ENCODE peak calls at places on chromosome 12, in seven cellular contexts. One of them, this sample, is unnamed.

GRCh38 chr12:45231515-45232145 is 15.7 kb downstream of the ANO6 start:
- DNase-seq in cerebellar nuclear complex: no peak
- DNase-seq in bronchial epithelial cell: peak; percentile 73
- DNase-seq in frontal cortex: no peak
- DNase-seq in amniotic stem cell: no peak
- DNase-seq in upper lobe of right lung: no peak
- DNase-seq in NCI-H1105 treated with DMSO at 0.1 percent for 48 hours: peak; percentile 5
- DNase-seq in this sample: peak; percentile 69

GRCh38 chr12:4813741-4814140 is 93.5 kb downstream of the GALNT8 start:
- DNase-seq in cerebellar nuclear complex: no peak
- DNase-seq in frontal cortex: no peak
- DNase-seq in bronchial epithelial cell: peak; percentile 76
- DNase-seq in NCI-H1105 treated with DMSO at 0.1 percent for 48 hours: peak; percentile 87
- DNase-seq in amniotic stem cell: no peak
- DNase-seq in upper lobe of right lung: no peak
- DNase-seq in this sample: no peak

GRCh38 chr12:93783827-93784226 is 106.7 kb downstream of the CRADD start:
- DNase-seq in cerebellar nuclear complex: no peak
- DNase-seq in NCI-H1105 treated with DMSO at 0.1 percent for 48 hours: no peak
- DNase-seq in frontal cortex: no peak
- DNase-seq in upper lobe of right lung: no peak
- DNase-seq in bronchial epithelial cell: no peak
- DNase-seq in amniotic stem cell: no peak
- DNase-seq in this sample: no peak

GRCh38 chr12:56362130-56363059 is at the start of gene APOF:
- DNase-seq in cerebellar nuclear complex: no peak
- DNase-seq in bronchial epithelial cell: no peak
- DNase-seq in NCI-H1105 treated with DMSO at 0.1 percent for 48 hours: no peak
- DNase-seq in frontal cortex: no peak
- DNase-seq in upper lobe of right lung: no peak
- DNase-seq in amniotic stem cell: no peak
- DNase-seq in this sample: no peak

GRCh38 chr12:1313906-1314305 is 280.5 kb downstream of the FBXL14 start:
- DNase-seq in bronchial epithelial cell: peak; percentile 47
- DNase-seq in amniotic stem cell: no peak
- DNase-seq in upper lobe of right lung: no peak
- DNase-seq in frontal cortex: no peak
- DNase-seq in NCI-H1105 treated with DMSO at 0.1 percent for 48 hours: no peak
- DNase-seq in cerebellar nuclear complex: no peak
- DNase-seq in this sample: peak; percentile 6

GRCh38 chr12:89389755-89390661 is 37.7 kb upstream of the DUSP6 start:
- DNase-seq in bronchial epithelial cell: no peak
- DNase-seq in amniotic stem cell: no peak
- DNase-seq in cerebellar nuclear complex: no peak
- DNase-seq in frontal cortex: no peak
- DNase-seq in upper lobe of right lung: no peak
- DNase-seq in NCI-H1105 treated with DMSO at 0.1 percent for 48 hours: no peak
- DNase-seq in this sample: peak; percentile 88

GRCh38 chr12:84756961-84757360 is 155.6 kb downstream of the SLC6A15 start:
- DNase-seq in upper lobe of right lung: no peak
- DNase-seq in frontal cortex: no peak
- DNase-seq in NCI-H1105 treated with DMSO at 0.1 percent for 48 hours: no peak
- DNase-seq in amniotic stem cell: peak; percentile 21
- DNase-seq in bronchial epithelial cell: no peak
- DNase-seq in cerebellar nuclear complex: no peak
- DNase-seq in this sample: no peak

GRCh38 chr12:71475280-71475679 is 35.7 kb downstream of the LGR5 start:
- DNase-seq in bronchial epithelial cell: no peak
- DNase-seq in NCI-H1105 treated with DMSO at 0.1 percent for 48 hours: no peak
- DNase-seq in amniotic stem cell: no peak
- DNase-seq in frontal cortex: no peak
- DNase-seq in upper lobe of right lung: no peak
- DNase-seq in cerebellar nuclear complex: no peak
- DNase-seq in this sample: no peak

GRCh38 chr12:123064356-123064755 is 83.9 kb downstream of the ARL6IP4 start:
- DNase-seq in frontal cortex: no peak
- DNase-seq in upper lobe of right lung: no peak
- DNase-seq in bronchial epithelial cell: no peak
- DNase-seq in NCI-H1105 treated with DMSO at 0.1 percent for 48 hours: no peak
- DNase-seq in cerebellar nuclear complex: peak; percentile 70
- DNase-seq in amniotic stem cell: no peak
- DNase-seq in this sample: no peak

GRCh38 chr12:34598352-34598827 is 576.1 kb downstream of the ALG10 start:
- DNase-seq in upper lobe of right lung: no peak
- DNase-seq in bronchial epithelial cell: no peak
- DNase-seq in amniotic stem cell: no peak
- DNase-seq in cerebellar nuclear complex: no peak
- DNase-seq in frontal cortex: no peak
- DNase-seq in NCI-H1105 treated with DMSO at 0.1 percent for 48 hours: no peak
- DNase-seq in this sample: no peak

GRCh38 chr12:104710940-104711725 is 247.0 kb downstream of the SLC41A2 start:
- DNase-seq in amniotic stem cell: peak; percentile 55
- DNase-seq in frontal cortex: no peak
- DNase-seq in bronchial epithelial cell: peak; percentile 7
- DNase-seq in cerebellar nuclear complex: no peak
- DNase-seq in upper lobe of right lung: no peak
- DNase-seq in NCI-H1105 treated with DMSO at 0.1 percent for 48 hours: peak; percentile 72
- DNase-seq in this sample: no peak

GRCh38 chr12:67096533-67097318 is 172.4 kb upstream of the CAND1 start:
- DNase-seq in upper lobe of right lung: no peak
- DNase-seq in amniotic stem cell: no peak
- DNase-seq in cerebellar nuclear complex: no peak
- DNase-seq in NCI-H1105 treated with DMSO at 0.1 percent for 48 hours: no peak
- DNase-seq in bronchial epithelial cell: peak; percentile 95
- DNase-seq in frontal cortex: no peak
- DNase-seq in this sample: peak; percentile 97